ENCODE peak calls at places on chromosomes 16 and 17, in five cellular contexts. T is CD4-positive, alpha-beta T cell; X is caudate nucleus; C is heart right ventricle; E is transverse colon. P is an unnamed sample.

GRCh38 chr16:66360624-66361324 is 5.7 kb upstream of the CDH5 start:
- DNase-seq in X (no peak), E (no peak), C (peak; percentile 56), T (no peak), P (no peak)

GRCh38 chr17:11803226-11803625 is 194.0 kb downstream of the ZNF18 start:
- DNase-seq in E (no peak), C (no peak), X (no peak), T (no peak), P (no peak)

GRCh38 chr17:67504182-67504581 is 127.1 kb downstream of the PITPNC1 start:
- DNase-seq in X (no peak), T (no peak), C (no peak), E (no peak), P (no peak)

GRCh38 chr17:28916302-28916934 is 13.5 kb upstream of the DHRS13 start:
- DNase-seq in C (no peak), X (no peak), T (peak; percentile 34), E (no peak), P (no peak)

GRCh38 chr16:70160388-70160787 is 13.2 kb upstream of the CLEC18C start:
- DNase-seq in X (no peak), E (no peak), T (no peak), C (no peak), P (no peak)

GRCh38 chr16:75402821-75403475 is 30.4 kb downstream of the CFDP1 start:
- DNase-seq in C (no peak), X (no peak), T (no peak), E (no peak), P (no peak)

GRCh38 chr16:7350801-7351200 is 18.2 kb downstream of the RBFOX1 start:
- DNase-seq in E (no peak), C (no peak), X (no peak), T (no peak), P (no peak)

GRCh38 chr16:55955845-55956244 is 80.7 kb upstream of the CES5A start:
- DNase-seq in E (no peak), X (no peak), C (peak; percentile 67), T (no peak), P (no peak)

GRCh38 chr16:80347900-80348299 is 192.9 kb upstream of the DYNLRB2 start:
- DNase-seq in C (peak; percentile 66), T (no peak), E (no peak), X (no peak), P (peak; percentile 78)

GRCh38 chr16:87012954-87013938 is 303.9 kb downstream of the C16orf95 start:
- DNase-seq in X (no peak), E (no peak), C (no peak), T (no peak), P (no peak)

GRCh38 chr17:10115536-10115932 is 82.9 kb downstream of the GAS7 start:
- DNase-seq in T (no peak), X (no peak), E (no peak), C (no peak), P (no peak)

GRCh38 chr16:86566966-86567700 is 504 bp downstream of the FOXC2 start:
- DNase-seq in C (peak; percentile 41), T (no peak), E (no peak), X (no peak), P (no peak)

GRCh38 chr16:3152022-3152272 is 17.1 kb downstream of the ZNF213 start:
- DNase-seq in T (peak; percentile 40), E (no peak), C (no peak), X (no peak), P (no peak)

GRCh38 chr17:34765291-34765690 is 185.9 kb downstream of the TMEM132E start:
- DNase-seq in E (no peak), T (no peak), C (no peak), X (no peak), P (no peak)

GRCh38 chr17:75642221-75643032 is 9.2 kb downstream of the SMIM5 start:
- DNase-seq in T (no peak), E (peak; percentile 70), C (no peak), X (no peak), P (no peak)

GRCh38 chr17:6067060-6067459 is 3.1 kb upstream of the WSCD1 start:
- DNase-seq in E (no peak), C (no peak), X (no peak), T (no peak), P (no peak)

GRCh38 chr17:78130439-78131101 is at the start of gene TMC8:
- DNase-seq in X (no peak), E (peak; percentile 72), T (peak; percentile 85), C (peak; percentile 33), P (peak; percentile 32)

GRCh38 chr17:34841467-34841866 is 119.8 kb downstream of the CCT6B start:
- DNase-seq in X (no peak), C (no peak), E (no peak), T (no peak), P (no peak)

GRCh38 chr16:83215417-83216001 is 588.7 kb downstream of the CDH13 start:
- DNase-seq in T (peak; percentile 20), E (peak; percentile 37), X (no peak), C (peak; percentile 18), P (no peak)

GRCh38 chr16:7231762-7232161 is 100.9 kb upstream of the RBFOX1 start:
- DNase-seq in E (no peak), X (no peak), C (no peak), T (no peak), P (no peak)

GRCh38 chr16:87949071-87949744 is 2.0 kb upstream of the BANP start:
- DNase-seq in C (no peak), E (peak; percentile 41), T (no peak), X (no peak), P (no peak)

GRCh38 chr17:5557485-5557884 is 26.8 kb downstream of the NLRP1 start:
- DNase-seq in E (no peak), X (no peak), T (no peak), C (no peak), P (no peak)

GRCh38 chr17:73013816-73014663 is 78.4 kb downstream of the SLC39A11 start:
- DNase-seq in E (no peak), C (no peak), T (no peak), X (no peak), P (no peak)

GRCh38 chr16:65779196-65779595 is 587.3 kb upstream of the CDH5 start:
- DNase-seq in C (no peak), X (no peak), E (no peak), T (no peak), P (no peak)

GRCh38 chr16:1706386-1707192 is 594 bp downstream of the MAPK8IP3 start:
- DNase-seq in T (peak; percentile 60), X (no peak), C (no peak), E (no peak), P (no peak)

GRCh38 chr17:80903041-80903611 is 88.5 kb upstream of the CHMP6 start:
- DNase-seq in E (no peak), X (no peak), C (no peak), T (no peak), P (no peak)

GRCh38 chr16:17396762-17397498 is 73.8 kb downstream of the XYLT1 start:
- DNase-seq in E (peak; percentile 67), T (peak; percentile 66), X (no peak), C (no peak), P (no peak)

GRCh38 chr17:43755389-43755875 is 3.2 kb downstream of the SOST start:
- DNase-seq in E (no peak), C (peak; percentile 30), T (no peak), X (no peak), P (no peak)

GRCh38 chr17:28228986-28229729 is 89.8 kb upstream of the TMEM97 start:
- DNase-seq in E (no peak), T (no peak), C (no peak), X (no peak), P (no peak)

GRCh38 chr17:36888236-36888957 is 48.9 kb upstream of the LHX1 start:
- DNase-seq in T (no peak), X (no peak), C (no peak), E (no peak), P (no peak)

GRCh38 chr17:82331345-82331939 is 2.1 kb downstream of the SECTM1 start:
- DNase-seq in C (peak; percentile 10), T (no peak), E (no peak), X (no peak), P (no peak)

GRCh38 chr17:82332669-82333278 is 792 bp downstream of the SECTM1 start:
- DNase-seq in C (peak; percentile 43), X (no peak), E (peak; percentile 67), T (no peak), P (no peak)

GRCh38 chr17:82333279-82334171 is at the start of gene SECTM1:
- DNase-seq in T (no peak), C (peak; percentile 59), E (peak; percentile 70), X (no peak), P (no peak)

GRCh38 chr17:82334622-82335394 is 1.2 kb upstream of the SECTM1 start:
- DNase-seq in T (no peak), E (no peak), X (no peak), C (peak; percentile 18), P (no peak)

GRCh38 chr17:82334204-82334621 is 647 bp upstream of the SECTM1 start:
- DNase-seq in X (no peak), C (no peak), E (no peak), T (no peak), P (no peak)
- H3K27ac ChIP-seq in X (no peak overlapping the region), C (peak overlapping the region; percentile 11), E (peak overlapping the region; percentile 78), T (no peak overlapping the region), P (no peak overlapping the region)

GRCh38 chr17:4020096-4020495 is 55.9 kb upstream of the ATP2A3 start:
- DNase-seq in E (no peak), X (no peak), T (no peak), C (no peak), P (no peak)

GRCh38 chr17:4017377-4017776 is 53.1 kb upstream of the ATP2A3 start:
- DNase-seq in T (no peak), X (no peak), C (no peak), E (no peak), P (no peak)

GRCh38 chr17:4023220-4023619 is 59.0 kb upstream of the ATP2A3 start:
- DNase-seq in X (no peak), E (no peak), T (no peak), C (no peak), P (no peak)

GRCh38 chr17:4018446-4018845 is 54.2 kb upstream of the ATP2A3 start:
- DNase-seq in T (no peak), C (no peak), X (no peak), E (peak; percentile 50), P (no peak)

GRCh38 chr17:4019400-4019799 is 55.2 kb upstream of the ATP2A3 start:
- DNase-seq in E (no peak), X (no peak), T (no peak), C (no peak), P (no peak)
- H3K27ac ChIP-seq in E (no peak overlapping the region), X (no peak overlapping the region), T (no peak overlapping the region), C (no peak overlapping the region), P (no peak overlapping the region)

GRCh38 chr17:77120866-77121265 is 19.9 kb upstream of the SEC14L1 start:
- DNase-seq in C (no peak), T (no peak), E (no peak), X (no peak), P (no peak)
- H3K27ac ChIP-seq in C (peak overlapping the region; percentile 91), T (no peak overlapping the region), E (peak overlapping the region; percentile 46), X (peak overlapping the region; percentile 85), P (no peak overlapping the region)

GRCh38 chr17:1898332-1898731 is 68.5 kb downstream of the RPA1 start:
- DNase-seq in C (no peak), T (no peak), X (no peak), E (no peak), P (no peak)

GRCh38 chr17:1894753-1895339 is 65.0 kb downstream of the RPA1 start:
- DNase-seq in X (no peak), C (no peak), E (no peak), T (no peak), P (no peak)

GRCh38 chr17:1896243-1897163 is 66.7 kb downstream of the RPA1 start:
- DNase-seq in X (no peak), C (no peak), T (no peak), E (no peak), P (no peak)

GRCh38 chr17:1899403-1900000 is 69.7 kb downstream of the RPA1 start:
- DNase-seq in C (no peak), E (no peak), T (no peak), X (no peak), P (no peak)

GRCh38 chr17:1898872-1899271 is 69.1 kb downstream of the RPA1 start:
- DNase-seq in T (no peak), C (no peak), E (no peak), X (no peak), P (no peak)
- H3K27ac ChIP-seq in T (no peak overlapping the region), C (no peak overlapping the region), E (no peak overlapping the region), X (no peak overlapping the region), P (no peak overlapping the region)

P was measured in substantia nigra.